ENCODE peak calls at places on chromosomes 7 and 10, in eight cellular contexts. R, F, K, V, J, E, L and P are unnamed samples.

GRCh38 chr7:66604198-66604597 is 24.5 kb upstream of the KCTD7 start:
- DNase-seq in F (no peak), V (no peak), R (no peak), J (no peak), L (no peak), E (no peak), K (no peak), P (no peak)

GRCh38 chr7:45568536-45569289 is 5.5 kb upstream of the ADCY1 start:
- DNase-seq in F (no peak), L (no peak), V (no peak), R (no peak), K (no peak), J (no peak), E (no peak), P (no peak)

GRCh38 chr7:5197811-5198210 is 7.8 kb downstream of the WIPI2 start:
- DNase-seq in J (no peak), K (no peak), E (no peak), F (no peak), V (no peak), L (no peak), R (no peak), P (no peak)

GRCh38 chr7:20219062-20219445 is 1.9 kb upstream of the MACC1 start:
- DNase-seq in L (no peak), R (no peak), K (no peak), J (no peak), E (no peak), F (no peak), V (no peak), P (no peak)

GRCh38 chr10:49083256-49083655 is 32.1 kb downstream of the VSTM4 start:
- DNase-seq in F (peak), V (no peak), R (no peak), K (no peak), E (peak), J (no peak), L (no peak), P (no peak)

GRCh38 chr10:118800920-118801319 is 46.1 kb upstream of the CACUL1 start:
- DNase-seq in E (peak), J (no peak), R (no peak), L (peak), K (no peak), V (no peak), F (no peak), P (peak)

GRCh38 chr10:385571-386300 is 250.5 kb downstream of the ZMYND11 start:
- DNase-seq in K (no peak), J (peak), F (no peak), V (no peak), E (no peak), R (no peak), L (no peak), P (no peak)

GRCh38 chr7:108147031-108147563 is 16.9 kb upstream of the LAMB4 start:
- DNase-seq in R (no peak), V (no peak), E (no peak), L (no peak), F (no peak), K (no peak), J (no peak), P (no peak)

GRCh38 chr10:132020456-132020855 is 38.7 kb upstream of the BNIP3 start:
- DNase-seq in J (peak), R (no peak), V (no peak), L (no peak), K (no peak), E (no peak), F (no peak), P (no peak)

GRCh38 chr10:33153968-33154327 is 180.5 kb downstream of the NRP1 start:
- DNase-seq in E (no peak), K (no peak), V (peak), F (no peak), J (no peak), R (no peak), L (no peak), P (no peak)
- H3K27ac ChIP-seq in E (peak), K (no peak), V (no peak), F (no peak), J (no peak), R (peak), L (no peak), P (no peak)

DNA sequence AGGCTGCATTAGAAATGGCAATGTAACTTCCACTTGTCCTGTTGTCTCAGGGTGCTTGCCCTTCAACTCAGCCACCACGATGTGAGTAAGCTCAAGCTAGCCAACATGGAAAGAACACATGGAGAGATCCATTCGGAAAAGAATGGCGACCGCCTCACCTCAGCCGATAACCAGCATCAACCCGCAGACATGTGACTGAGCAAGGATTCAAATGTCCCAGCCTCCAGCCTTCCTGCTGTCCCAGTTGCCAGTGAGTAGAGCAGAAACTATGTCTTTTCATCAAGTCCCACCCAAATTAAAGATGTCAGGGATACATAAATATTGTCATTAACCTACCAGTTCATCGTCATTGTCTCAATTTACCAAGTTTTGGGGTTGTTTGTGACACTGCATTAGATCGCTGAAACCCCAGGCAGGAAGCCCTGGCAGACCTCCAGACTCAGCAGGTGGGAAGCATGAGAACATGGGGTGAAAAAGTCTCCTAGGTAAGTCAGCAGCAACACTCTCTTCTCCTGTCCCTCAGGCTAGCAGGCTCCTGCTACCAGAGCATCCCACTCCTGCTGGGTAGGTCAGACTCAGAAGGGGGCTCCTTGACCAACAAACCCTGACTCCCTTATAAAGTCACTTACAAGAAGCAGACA is 67.0 kb downstream of the OSBPL3 start:
- DNase-seq in K (no peak), E (no peak), V (no peak), L (peak), F (no peak), J (no peak), R (no peak), P (no peak)
- H3K27ac ChIP-seq in K (no peak), E (no peak), V (no peak), L (no peak), F (no peak), J (no peak), R (no peak), P (no peak)

GRCh38 chr10:89369142-89370105 is 8.4 kb upstream of the IFIT1B start:
- DNase-seq in E (no peak), J (no peak), F (no peak), R (no peak), V (peak), K (no peak), L (no peak), P (peak)
- H3K27ac ChIP-seq in E (peak), J (no peak), F (no peak), R (no peak), V (no peak), K (no peak), L (no peak), P (no peak)

GRCh38 chr7:27145167-27145883 is 1.8 kb upstream of the HOXA5 start:
- DNase-seq in J (peak), F (peak), R (no peak), E (no peak), V (no peak), L (no peak), K (no peak), P (no peak)
- H3K27ac ChIP-seq in J (peak), F (peak), R (no peak), E (no peak), V (no peak), L (peak), K (no peak), P (no peak)